ENCODE peak calls at places on chromosomes 1 and 21, in seven cellular contexts. T is IMR-90, A is H9, Q is mesenchymal stem cell, O is neuronal stem cell, Z is H1, E is trophoblast cell. M is an unnamed sample.

GRCh38 chr1:149906561-149906960 is 7.2 kb downstream of the BOLA1 start:
- DNase-seq in O (no peak), T (no peak), Q (no peak), A (no peak), Z (no peak), E (peak), M (no peak)

GRCh38 chr1:109823543-109824348 is 60.0 kb upstream of the EPS8L3 start:
- DNase-seq in Q (peak), A (no peak), Z (no peak), T (no peak), O (no peak), E (no peak), M (peak)

GRCh38 chr1:27568247-27569087 is 35.5 kb downstream of the AHDC1 start:
- DNase-seq in A (peak), Q (peak), Z (peak), T (peak), E (peak), O (peak), M (peak)

GRCh38 chr21:32088471-32088870 is 190.4 kb downstream of the MIS18A start:
- DNase-seq in Q (no peak), A (no peak), O (no peak), E (no peak), T (no peak), Z (no peak), M (no peak)

GRCh38 chr1:117173711-117174110 is 37.0 kb downstream of the VTCN1 start:
- DNase-seq in A (no peak), Q (no peak), O (no peak), Z (no peak), E (no peak), T (no peak), M (no peak)

GRCh38 chr1:113976609-113977278 is 2.5 kb upstream of the OLFML3 start:
- DNase-seq in E (peak), O (peak), A (peak), T (peak), Z (peak), Q (peak), M (peak)

GRCh38 chr1:116390195-116390594 is 17.2 kb downstream of the ATP1A1 start:
- DNase-seq in T (no peak), O (no peak), A (no peak), Q (no peak), E (no peak), Z (no peak), M (no peak)

GRCh38 chr21:46185717-46186116 is 1.5 kb upstream of the SPATC1L start:
- DNase-seq in A (no peak), Q (no peak), E (no peak), T (no peak), Z (no peak), O (no peak), M (no peak)

GRCh38 chr1:170134126-170134525 is 11.6 kb upstream of the NTMT2 start:
- DNase-seq in A (no peak), Z (no peak), E (no peak), O (no peak), Q (peak), T (no peak), M (no peak)

GRCh38 chr1:245500546-245500945 is 345.8 kb downstream of the KIF26B start:
- DNase-seq in Z (no peak), T (peak), E (no peak), O (no peak), A (no peak), Q (peak), M (peak)

GRCh38 chr1:65148548-65149390 is 766 bp downstream of the AK4 start:
- DNase-seq in O (peak), T (peak), E (peak), A (peak), Z (peak), Q (peak), M (peak)

GRCh38 chr1:209839875-209840491 is 12.2 kb downstream of the UTP25 start:
- DNase-seq in E (peak), Z (no peak), O (no peak), T (peak), Q (peak), A (no peak), M (peak)

GRCh38 chr1:178278135-178278534 is 184.2 kb downstream of the RASAL2 start:
- DNase-seq in O (no peak), Z (no peak), E (peak), T (no peak), Q (peak), A (no peak), M (no peak)

GRCh38 chr21:18602711-18603110 is 199.1 kb upstream of the TMPRSS15 start:
- DNase-seq in A (no peak), O (no peak), Q (no peak), E (no peak), Z (no peak), T (no peak), M (no peak)

GRCh38 chr1:156129687-156130577 is 15.4 kb downstream of the LMNA start:
- DNase-seq in Q (peak), O (peak), E (peak), A (peak), Z (peak), T (peak), M (peak)

GRCh38 chr1:238176441-238176840 is 285.7 kb upstream of the ZP4 start:
- DNase-seq in Z (no peak), O (no peak), E (peak), T (no peak), A (no peak), Q (no peak), M (peak)

GRCh38 chr21:19607983-19608668 is 1204.5 kb upstream of the TMPRSS15 start:
- DNase-seq in Q (peak), A (no peak), E (peak), T (no peak), O (no peak), Z (no peak), M (peak)

GRCh38 chr1:175148068-175148467 is 44.5 kb downstream of the KIAA0040 start:
- DNase-seq in O (no peak), E (no peak), Z (no peak), T (no peak), A (no peak), Q (no peak), M (no peak)

GRCh38 chr1:40392206-40392605 is 18.7 kb downstream of the SMAP2 start:
- DNase-seq in Q (peak), O (peak), Z (no peak), A (no peak), E (peak), T (peak), M (peak)

GRCh38 chr1:116373451-116374339 is 651 bp downstream of the ATP1A1 start:
- DNase-seq in E (peak), Z (no peak), O (peak), T (peak), A (peak), Q (peak), M (peak)

GRCh38 chr1:116516631-116517030 is 54.2 kb downstream of the CD58 start:
- DNase-seq in O (no peak), T (no peak), Z (no peak), E (no peak), Q (no peak), A (no peak), M (no peak)

GRCh38 chr1:60169206-60169605 is 95.6 kb upstream of the C1orf87 start:
- DNase-seq in E (no peak), A (no peak), O (no peak), T (no peak), Q (no peak), Z (no peak), M (no peak)

GRCh38 chr1:168920456-168921094 is 185.9 kb upstream of the ATP1B1 start:
- DNase-seq in A (no peak), O (no peak), T (peak), Q (peak), E (no peak), Z (no peak), M (no peak)

GRCh38 chr1:54364613-54365012 is 41.6 kb downstream of the SSBP3 start:
- DNase-seq in A (no peak), T (no peak), E (no peak), Z (no peak), O (no peak), Q (no peak), M (no peak)

GRCh38 chr1:12112711-12113161 is 49.6 kb downstream of the TNFRSF8 start:
- DNase-seq in A (no peak), E (no peak), Z (no peak), T (peak), Q (peak), O (no peak), M (no peak)

GRCh38 chr1:186093437-186093836 is 281.6 kb downstream of the TPR start:
- DNase-seq in A (no peak), T (peak), E (no peak), Z (no peak), Q (peak), O (no peak), M (no peak)

GRCh38 chr1:65372557-65372956 is 47.9 kb upstream of the LEPR start:
- DNase-seq in A (no peak), Q (peak), E (no peak), T (no peak), Z (no peak), O (no peak), M (no peak)

GRCh38 chr21:15009964-15010363 is 54.8 kb downstream of the NRIP1 start:
- DNase-seq in Z (no peak), T (peak), Q (no peak), O (no peak), E (peak), A (no peak), M (no peak)

GRCh38 chr21:36848875-36849274 is 117.6 kb downstream of the HLCS start:
- DNase-seq in T (no peak), Q (no peak), O (no peak), A (no peak), E (no peak), Z (no peak), M (no peak)

GRCh38 chr1:8349961-8350360 is 32.0 kb downstream of the SLC45A1 start:
- DNase-seq in E (peak), Z (no peak), Q (no peak), T (no peak), O (no peak), A (no peak), M (no peak)

GRCh38 chr21:42559326-42559725 is 45.7 kb downstream of the SLC37A1 start:
- DNase-seq in Q (no peak), A (no peak), O (no peak), Z (no peak), T (no peak), E (no peak), M (no peak)

GRCh38 chr1:155320661-155321576 is at the start of gene RUSC1:
- DNase-seq in Z (peak), T (peak), Q (peak), E (peak), A (peak), O (no peak), M (peak)

GRCh38 chr1:183096889-183097288 is 73.7 kb downstream of the LAMC1 start:
- DNase-seq in E (no peak), O (no peak), Z (no peak), T (peak), Q (peak), A (no peak), M (no peak)

GRCh38 chr21:45543371-45543709 is 1.1 kb upstream of the SLC19A1 start:
- DNase-seq in O (no peak), T (no peak), E (no peak), A (peak), Z (no peak), Q (no peak), M (no peak)

GRCh38 chr21:16942703-16943102 is 570.1 kb upstream of the CXADR start:
- DNase-seq in Z (peak), T (peak), O (no peak), A (peak), E (no peak), Q (peak), M (peak)

GRCh38 chr1:183165456-183165855 is 20.6 kb upstream of the LAMC2 start:
- DNase-seq in O (no peak), A (no peak), T (no peak), E (no peak), Q (no peak), Z (no peak), M (peak)

GRCh38 chr1:20785907-20786309 is 1.2 kb downstream of the HP1BP3 start:
- DNase-seq in O (no peak), Z (no peak), Q (no peak), T (no peak), E (peak), A (no peak), M (no peak)

GRCh38 chr1:111603979-111604378 is 15.6 kb upstream of the RAP1A start:
- DNase-seq in E (no peak), Q (no peak), O (no peak), T (no peak), A (no peak), Z (no peak), M (no peak)

GRCh38 chr1:198612471-198613265 is 26.2 kb upstream of the PTPRC start:
- DNase-seq in Z (no peak), E (no peak), T (no peak), O (no peak), Q (no peak), A (no peak), M (no peak)

GRCh38 chr1:240515505-240515904 is 96.5 kb downstream of the GREM2 start:
- DNase-seq in T (peak), O (no peak), E (peak), A (no peak), Q (peak), Z (no peak), M (no peak)

GRCh38 chr1:240511789-240512188 is 100.2 kb downstream of the GREM2 start:
- DNase-seq in T (no peak), Q (no peak), E (no peak), A (no peak), O (no peak), Z (no peak), M (no peak)

GRCh38 chr1:240517891-240518290 is 94.1 kb downstream of the GREM2 start:
- DNase-seq in A (no peak), O (no peak), Q (no peak), E (peak), Z (no peak), T (no peak), M (no peak)

GRCh38 chr1:240516069-240516468 is 95.9 kb downstream of the GREM2 start:
- DNase-seq in Z (no peak), A (no peak), T (no peak), O (no peak), Q (no peak), E (peak), M (no peak)
- H2BK5ac ChIP-seq in Z (no peak), A (no peak), T (no peak), O (no peak), Q (peak), E (no peak), M (no peak)

DNA sequence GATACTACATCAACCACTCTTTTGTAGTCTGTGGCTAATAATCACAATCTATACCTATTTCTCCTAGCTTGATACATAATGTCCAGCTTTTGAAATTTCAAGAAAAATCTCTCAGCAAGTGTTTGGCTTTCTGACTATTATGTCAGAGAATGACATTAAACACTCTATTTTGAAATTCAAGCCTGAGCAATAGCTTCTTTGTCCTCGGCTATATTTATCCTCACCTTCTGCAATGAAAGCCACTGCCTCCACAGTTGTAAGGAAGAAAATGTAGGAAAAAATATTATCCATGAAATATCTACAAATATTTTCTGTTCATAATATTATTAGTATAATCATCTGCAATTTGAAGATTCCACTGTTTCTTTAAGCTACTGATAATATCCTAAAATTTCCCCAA is 22.1 kb downstream of the LRRC7 start:
- DNase-seq in A (no peak), E (no peak), O (no peak), Z (no peak), Q (no peak), T (no peak), M (no peak)
- H2BK5ac ChIP-seq in A (no peak), E (no peak), O (no peak), Z (no peak), Q (no peak), T (no peak), M (no peak)

DNA sequence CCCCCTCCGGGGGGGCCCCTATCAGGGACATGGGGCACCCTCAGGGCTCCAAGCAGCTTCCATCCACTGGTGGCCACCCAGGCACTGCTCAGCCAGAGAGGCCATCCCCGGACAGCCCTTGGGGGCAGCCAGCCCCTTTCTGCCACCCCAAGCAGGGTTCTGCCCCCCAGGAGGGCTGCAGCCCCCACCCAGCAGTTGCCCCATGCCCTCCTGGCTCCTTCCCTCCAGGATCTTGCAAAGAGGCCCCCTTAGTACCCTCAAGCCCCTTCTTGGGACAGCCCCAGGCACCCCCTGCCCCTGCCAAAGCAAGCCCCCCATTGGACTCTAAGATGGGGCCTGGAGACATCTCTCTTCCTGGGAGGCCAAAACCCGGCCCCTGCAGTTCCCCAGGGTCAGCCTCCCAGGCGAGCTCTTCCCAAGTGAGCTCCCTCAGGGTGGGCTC is 34.9 kb downstream of the TRIM11 start:
- DNase-seq in E (no peak), O (no peak), Z (no peak), Q (no peak), A (no peak), T (no peak), M (no peak)
- H2BK5ac ChIP-seq in E (no peak), O (no peak), Z (no peak), Q (no peak), A (no peak), T (no peak), M (no peak)

DNA sequence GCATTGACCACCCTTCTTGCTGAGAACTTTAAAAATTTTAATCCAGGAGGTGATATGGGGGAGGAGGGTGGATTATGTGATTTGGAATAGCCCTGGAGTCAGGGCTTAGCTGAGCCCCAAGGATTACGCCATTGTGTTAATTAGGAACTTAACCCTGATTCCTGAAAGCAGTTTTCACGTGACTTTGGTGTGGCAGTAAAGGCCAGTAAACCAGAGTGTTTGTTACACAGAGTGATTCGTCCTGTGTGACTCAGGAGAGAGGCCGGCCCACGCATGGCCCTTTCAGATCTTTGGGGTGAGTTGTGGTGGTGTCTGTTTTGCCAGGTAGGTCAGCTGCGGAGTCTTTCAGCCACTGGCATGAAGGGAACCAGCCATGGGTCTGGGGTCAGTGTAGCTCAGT is 107.6 kb downstream of the NOS1AP start:
- DNase-seq in O (no peak), Z (no peak), Q (peak), T (no peak), A (no peak), E (no peak), M (no peak)
- H2BK5ac ChIP-seq in O (no peak), Z (no peak), Q (no peak), T (no peak), A (no peak), E (peak), M (no peak)

GRCh38 chr1:14561014-14561693 is 37.3 kb upstream of the KAZN start:
- DNase-seq in Q (no peak), T (peak), A (no peak), Z (no peak), O (no peak), E (no peak), M (no peak)
- H2BK5ac ChIP-seq in Q (no peak), T (no peak), A (no peak), Z (no peak), O (no peak), E (no peak), M (no peak)

DNA sequence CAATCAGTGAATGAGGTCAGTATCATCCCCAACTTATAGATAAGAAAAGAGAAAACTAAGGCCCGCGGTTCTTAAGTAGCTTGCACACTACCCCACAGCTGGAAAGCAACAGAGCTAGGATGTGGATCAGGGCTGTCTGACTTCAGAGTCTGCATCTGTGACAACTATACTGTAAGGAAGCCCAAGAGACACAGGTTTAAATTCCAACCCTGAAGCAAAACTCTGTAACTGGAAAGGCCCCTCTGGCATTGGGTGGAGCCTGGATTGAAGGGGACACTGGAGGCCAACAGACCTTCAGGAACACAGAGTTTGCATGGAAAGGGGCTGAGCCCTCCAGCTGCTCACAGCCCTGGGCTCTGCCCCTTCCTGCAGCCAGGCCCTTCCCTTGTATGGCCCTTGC is 40.2 kb downstream of the LGR6 start:
- DNase-seq in T (no peak), E (peak), Q (no peak), Z (no peak), O (no peak), A (no peak), M (peak)
- H2BK5ac ChIP-seq in T (no peak), E (no peak), Q (no peak), Z (no peak), O (no peak), A (no peak), M (no peak)

DNA sequence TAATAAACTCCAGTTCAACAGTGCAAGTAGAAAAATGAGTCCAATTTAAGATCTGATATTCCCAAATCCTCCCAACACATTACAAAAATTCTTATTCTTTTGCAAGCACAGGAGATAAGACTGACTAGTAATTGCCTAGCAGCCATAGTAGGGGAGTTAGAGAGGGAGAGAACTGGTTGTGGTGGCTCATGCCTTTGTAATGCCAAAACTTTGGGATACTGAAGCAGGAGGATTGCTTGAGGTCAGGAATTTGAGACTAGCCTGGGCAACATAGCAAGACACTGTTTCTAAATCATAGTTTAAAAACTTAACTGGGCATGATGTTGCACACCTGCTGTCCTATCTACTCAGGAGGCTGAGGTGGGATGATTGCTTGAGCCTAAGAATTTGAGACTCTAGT is 26.7 kb upstream of the PAPPA2 start:
- DNase-seq in E (peak), Q (no peak), A (no peak), Z (no peak), T (no peak), O (no peak), M (no peak)
- H2BK5ac ChIP-seq in E (peak), Q (no peak), A (no peak), Z (no peak), T (no peak), O (no peak), M (no peak)

GRCh38 chr1:33119050-33119449 is 38.1 kb downstream of the AZIN2 start:
- DNase-seq in E (no peak), Z (no peak), T (no peak), O (no peak), Q (no peak), A (no peak), M (no peak)
- H2BK5ac ChIP-seq in E (no peak), Z (peak), T (no peak), O (no peak), Q (no peak), A (no peak), M (no peak)

GRCh38 chr21:26845066-26845749 is at the start of gene ADAMTS1:
- DNase-seq in E (peak), Q (peak), A (peak), O (peak), T (peak), Z (peak), M (peak)
- H2BK5ac ChIP-seq in E (peak), Q (peak), A (no peak), O (peak), T (peak), Z (peak), M (peak)